ENCODE peak calls at places on chromosomes 13 and 19, in six cellular contexts. I is tibial nerve, Z is heart right ventricle, D is transverse colon, E is GM23338, A is tibial artery. F is an unnamed sample.

GRCh38 chr19:6212403-6213265 is 67.1 kb downstream of the MLLT1 start:
- DNase-seq in I (no peak), Z (no peak), D (no peak), E (no peak), A (no peak), F (no peak)

GRCh38 chr13:113151745-113152707 is 6.4 kb upstream of the PROZ start:
- DNase-seq in I (no peak), Z (no peak), D (no peak), E (no peak), A (no peak), F (peak; percentile 26)

GRCh38 chr13:108595416-108596257 is 33.8 kb upstream of the MYO16 start:
- DNase-seq in I (no peak), Z (no peak), D (no peak), E (no peak), A (no peak), F (no peak)

GRCh38 chr19:42253245-42254082 is 1.5 kb downstream of the ERF start:
- DNase-seq in I (peak; percentile 57), Z (peak; percentile 68), D (peak; percentile 73), E (peak; percentile 79), A (peak; percentile 86), F (peak; percentile 45)

GRCh38 chr13:111867657-111868056 is 199.3 kb upstream of the SOX1 start:
- DNase-seq in I (no peak), Z (no peak), D (no peak), E (no peak), A (no peak), F (no peak)

GRCh38 chr19:6761053-6761676 is 6.1 kb downstream of the SH2D3A start:
- DNase-seq in I (no peak), Z (no peak), D (no peak), E (peak; percentile 68), A (no peak), F (no peak)

GRCh38 chr19:53877361-53877766 is 4.6 kb upstream of the PRKCG start:
- DNase-seq in I (no peak), Z (no peak), D (no peak), E (peak; percentile 34), A (no peak), F (no peak)

GRCh38 chr19:6765738-6766356 is 1.4 kb downstream of the SH2D3A start:
- DNase-seq in I (no peak), Z (no peak), D (peak; percentile 95), E (peak; percentile 96), A (no peak), F (no peak)

GRCh38 chr19:17424743-17425365 is 5.0 kb downstream of the MVB12A start:
- DNase-seq in I (no peak), Z (peak; percentile 34), D (no peak), E (peak; percentile 94), A (no peak), F (no peak)

GRCh38 chr19:39645800-39646411 is 9.8 kb upstream of the LGALS16 start:
- DNase-seq in I (no peak), Z (no peak), D (no peak), E (peak; percentile 61), A (no peak), F (no peak)

GRCh38 chr19:4571305-4571917 is 11.9 kb upstream of the SEMA6B start:
- DNase-seq in I (no peak), Z (no peak), D (no peak), E (no peak), A (no peak), F (no peak)
- H3K27me3 ChIP-seq in I (no peaks in the 10 kb centered on the region), Z (peaks cover 3% of the 10 kb centered on the region), D (peaks cover 41% of the 10 kb centered on the region), E (no peaks in the 10 kb centered on the region), A (peaks cover 78% of the 10 kb centered on the region), F (no peaks in the 10 kb centered on the region)

DNA sequence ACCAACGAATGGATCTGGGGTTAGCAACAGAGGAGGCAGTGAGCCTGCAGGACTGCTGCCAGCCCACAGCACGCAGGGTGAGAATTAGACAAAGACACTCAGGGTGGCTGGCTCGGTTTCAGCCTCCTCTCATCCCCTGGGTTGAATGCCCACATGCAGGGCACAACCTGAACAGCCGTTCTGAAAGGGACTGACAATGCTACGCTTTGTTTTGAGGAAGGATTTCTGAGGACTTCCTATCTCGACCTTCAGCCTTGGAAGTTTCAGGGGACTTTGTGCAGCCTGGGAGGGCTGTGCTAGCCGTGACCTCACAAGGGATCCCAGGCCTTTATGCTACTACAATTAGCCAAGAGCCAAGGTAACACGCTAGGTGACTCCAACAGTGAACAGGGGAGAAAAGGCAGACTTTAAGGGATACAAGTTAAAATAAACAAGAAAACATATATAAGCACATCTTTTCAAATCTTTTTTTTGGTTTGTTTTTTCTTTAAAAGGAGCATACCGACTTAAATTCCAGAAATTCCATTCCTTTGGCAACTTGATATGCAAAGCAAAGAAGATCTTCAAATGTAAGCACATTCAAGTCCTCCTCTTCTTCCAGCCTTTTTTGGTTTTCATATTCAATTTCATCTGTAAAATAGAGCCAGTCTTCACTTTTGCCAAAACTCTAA is 34.5 kb upstream of the URAD start:
- DNase-seq in I (no peak), Z (no peak), D (no peak), E (peak; percentile 66), A (no peak), F (no peak)
- H3K27me3 ChIP-seq in I (no peaks in the 10 kb centered on the region), Z (no peaks in the 10 kb centered on the region), D (no peaks in the 10 kb centered on the region), E (no peaks in the 10 kb centered on the region), A (no peaks in the 10 kb centered on the region), F (no peaks in the 10 kb centered on the region)

GRCh38 chr13:98979012-98979411 is 1.1 kb upstream of the DOCK9 start:
- DNase-seq in I (no peak), Z (no peak), D (no peak), E (no peak), A (no peak), F (no peak)
- H3K27me3 ChIP-seq in I (no peaks in the 10 kb centered on the region), Z (no peaks in the 10 kb centered on the region), D (no peaks in the 10 kb centered on the region), E (no peaks in the 10 kb centered on the region), A (no peaks in the 10 kb centered on the region), F (no peaks in the 10 kb centered on the region)

GRCh38 chr13:28532226-28533048 is 37.5 kb upstream of the FLT1 start:
- DNase-seq in I (no peak), Z (peak; percentile 55), D (no peak), E (peak; percentile 72), A (no peak), F (no peak)
- H3K27me3 ChIP-seq in I (no peaks in the 10 kb centered on the region), Z (peaks cover 12% of the 10 kb centered on the region), D (peaks cover 65% of the 10 kb centered on the region), E (peaks cover 40% of the 10 kb centered on the region), A (peaks cover 62% of the 10 kb centered on the region), F (peaks cover 14% of the 10 kb centered on the region)

GRCh38 chr19:30082168-30082567 is 140.1 kb downstream of the URI1 start:
- DNase-seq in I (no peak), Z (no peak), D (no peak), E (no peak), A (no peak), F (no peak)

GRCh38 chr19:30077851-30078355 is 135.9 kb downstream of the URI1 start:
- DNase-seq in I (no peak), Z (no peak), D (peak; percentile 3), E (no peak), A (peak; percentile 45), F (no peak)

GRCh38 chr19:30078381-30078910 is 136.4 kb downstream of the URI1 start:
- DNase-seq in I (no peak), Z (no peak), D (peak; percentile 3), E (no peak), A (peak; percentile 31), F (no peak)

GRCh38 chr19:30076751-30077670 is 135.0 kb downstream of the URI1 start:
- DNase-seq in I (no peak), Z (no peak), D (peak; percentile 3), E (no peak), A (peak; percentile 41), F (no peak)

DNA sequence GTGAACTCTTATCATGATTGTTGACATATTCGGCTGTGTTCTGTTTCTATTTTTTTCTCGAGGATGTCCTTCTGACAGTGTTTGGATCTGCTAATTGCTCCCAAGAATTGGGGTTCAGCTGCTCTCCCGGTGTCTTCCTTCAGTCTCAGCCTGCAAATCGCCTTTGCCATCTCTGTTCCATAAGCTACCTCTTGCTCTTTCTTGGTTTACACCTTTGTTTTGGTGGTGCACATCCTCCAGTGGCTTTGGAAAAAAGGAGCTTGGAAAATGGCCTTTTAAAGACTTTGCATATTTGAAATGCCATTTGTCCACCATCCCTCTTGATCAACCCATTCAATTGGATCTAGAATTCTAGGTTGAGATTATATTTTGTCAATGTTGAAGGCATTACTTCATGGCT is 137.2 kb downstream of the URI1 start:
- DNase-seq in I (no peak), Z (no peak), D (no peak), E (no peak), A (no peak), F (no peak)
- H3K27me3 ChIP-seq in I (no peaks in the 10 kb centered on the region), Z (peaks cover 3% of the 10 kb centered on the region), D (no peaks in the 10 kb centered on the region), E (no peaks in the 10 kb centered on the region), A (peaks cover 34% of the 10 kb centered on the region), F (peaks cover 8% of the 10 kb centered on the region)

DNA sequence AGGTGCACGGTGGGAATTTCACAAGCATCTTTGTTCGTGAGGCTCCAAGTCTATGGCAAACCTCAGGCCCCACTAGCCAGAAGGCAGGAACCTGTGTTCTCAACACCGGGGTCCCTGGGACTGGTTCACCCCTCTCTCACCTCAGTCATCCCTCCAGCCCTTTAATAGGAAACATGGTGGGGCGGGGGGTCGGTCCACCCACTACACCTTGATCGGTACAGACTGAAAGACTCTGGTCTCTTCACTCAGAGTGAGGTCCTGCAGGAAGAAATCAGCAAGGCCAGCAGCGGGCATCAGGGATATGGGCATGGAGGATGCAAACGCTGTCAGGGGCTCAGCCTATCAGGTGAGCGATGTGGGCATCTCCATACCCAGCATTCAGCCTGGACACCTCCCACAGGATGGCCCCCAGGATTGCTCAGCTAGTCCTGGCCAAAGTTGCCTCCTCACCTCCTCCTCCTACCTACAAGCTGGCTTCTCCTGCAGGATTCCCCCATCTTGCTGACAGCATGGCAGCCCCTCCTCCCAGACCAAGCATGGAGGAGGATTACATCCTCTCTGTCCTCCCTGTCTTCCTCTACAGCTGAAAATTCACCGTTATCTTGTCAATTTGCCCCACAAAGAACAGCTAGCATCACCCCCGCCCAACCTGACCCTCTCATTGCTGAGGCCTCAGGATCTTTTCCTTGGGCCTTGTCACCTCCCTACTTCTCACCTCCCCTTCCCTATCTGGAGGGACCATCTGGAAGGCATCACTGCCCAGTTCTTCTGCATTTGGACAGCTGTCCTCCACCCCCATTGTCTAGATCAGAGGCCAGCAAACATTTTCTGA is 37.3 kb upstream of the CD33 start:
- DNase-seq in I (no peak), Z (no peak), D (no peak), E (no peak), A (no peak), F (no peak)
- H3K27me3 ChIP-seq in I (no peaks in the 10 kb centered on the region), Z (peaks cover 25% of the 10 kb centered on the region), D (peaks cover 27% of the 10 kb centered on the region), E (peaks cover 11% of the 10 kb centered on the region), A (peaks cover 21% of the 10 kb centered on the region), F (no peaks in the 10 kb centered on the region)

GRCh38 chr13:25380741-25381324 is 9.1 kb downstream of the ATP8A2 start:
- DNase-seq in I (no peak), Z (no peak), D (no peak), E (no peak), A (no peak), F (no peak)
- H3K27me3 ChIP-seq in I (no peaks in the 10 kb centered on the region), Z (no peaks in the 10 kb centered on the region), D (peaks cover 22% of the 10 kb centered on the region), E (no peaks in the 10 kb centered on the region), A (peaks cover 13% of the 10 kb centered on the region), F (no peaks in the 10 kb centered on the region)

GRCh38 chr13:107585466-107585865 is 629.9 kb downstream of the LIG4 start:
- DNase-seq in I (no peak), Z (no peak), D (no peak), E (no peak), A (no peak), F (no peak)
- H3K27me3 ChIP-seq in I (no peaks in the 10 kb centered on the region), Z (no peaks in the 10 kb centered on the region), D (no peaks in the 10 kb centered on the region), E (peaks cover 24% of the 10 kb centered on the region), A (no peaks in the 10 kb centered on the region), F (no peaks in the 10 kb centered on the region)